ENCODE peak calls at places on chromosomes 3 and 15, in four cellular contexts. C is choroid plexus epithelial cell, O is A549, S is heart left ventricle. X is an unnamed sample.
A peak's percentile ranks its signal among the peaks of the same experiment; 100 is the strongest.

GRCh38 chr3:18481946-18482548 is 56.9 kb upstream of the SATB1 start:
- DNase-seq in O (no peak), C (no peak), S (no peak), X (no peak)

GRCh38 chr3:8937064-8938020 is 25.9 kb downstream of the RAD18 start:
- DNase-seq in O (peak; percentile 57), C (peak; percentile 92), S (no peak), X (peak; percentile 90)

GRCh38 chr3:63519426-63519825 is 133.0 kb upstream of the SNTN start:
- DNase-seq in C (peak; percentile 3), O (no peak), S (no peak), X (peak; percentile 51)

GRCh38 chr15:31235298-31236183 is 91.1 kb upstream of the KLF13 start:
- DNase-seq in O (no peak), C (peak; percentile 62), S (peak; percentile 85), X (peak; percentile 30)

GRCh38 chr15:55168350-55168974 is 28.3 kb downstream of the RSL24D1 start:
- DNase-seq in S (no peak), O (peak; percentile 76), C (peak; percentile 84), X (peak; percentile 34)

GRCh38 chr3:53773586-53774368 is 72.4 kb downstream of the CHDH start:
- DNase-seq in S (no peak), O (no peak), C (peak; percentile 89), X (peak; percentile 73)

GRCh38 chr3:49668861-49669260 is 5.3 kb upstream of the APEH start:
- DNase-seq in O (peak; percentile 28), S (no peak), C (peak; percentile 23), X (peak; percentile 41)

GRCh38 chr3:44125882-44126281 is 115.8 kb upstream of the TOPAZ1 start:
- DNase-seq in S (no peak), O (no peak), C (peak; percentile 23), X (peak; percentile 8)

GRCh38 chr3:10599444-10599843 is 94.1 kb upstream of the ATP2B2 start:
- DNase-seq in C (no peak), S (no peak), O (no peak), X (no peak)

GRCh38 chr3:88123526-88123925 is 26.2 kb upstream of the C3orf38 start:
- DNase-seq in C (no peak), S (no peak), O (no peak), X (no peak)

GRCh38 chr3:127062926-127063325 is 80.0 kb downstream of the PLXNA1 start:
- DNase-seq in C (no peak), S (peak; percentile 25), O (no peak), X (no peak)

GRCh38 chr15:65837301-65838283 is 31.7 kb upstream of the RAB11A start:
- DNase-seq in O (no peak), C (no peak), S (no peak), X (no peak)

GRCh38 chr3:70816346-70816745 is 503.9 kb upstream of the MDFIC2 start:
- DNase-seq in S (no peak), O (no peak), C (no peak), X (no peak)

GRCh38 chr3:14371573-14372474 is 30.6 kb upstream of the SLC6A6 start:
- DNase-seq in S (peak; percentile 89), C (peak; percentile 42), O (peak; percentile 79), X (peak; percentile 46)

GRCh38 chr3:149480326-149481017 is 6.0 kb downstream of the TM4SF4 start:
- DNase-seq in S (peak; percentile 81), O (peak; percentile 85), C (peak; percentile 97), X (peak; percentile 77)

GRCh38 chr3:45106874-45107273 is 39.3 kb downstream of the CDCP1 start:
- DNase-seq in O (no peak), C (no peak), S (no peak), X (no peak)

GRCh38 chr3:108223928-108224327 is 1.7 kb upstream of the IFT57 start:
- DNase-seq in S (no peak), O (no peak), C (peak; percentile 67), X (no peak)

GRCh38 chr3:162391301-162391700 is 894.7 kb downstream of the OTOL1 start:
- DNase-seq in O (peak; percentile 25), S (no peak), C (peak; percentile 66), X (peak; percentile 63)

GRCh38 chr3:4938583-4938982 is 40.7 kb upstream of the BHLHE40 start:
- DNase-seq in C (no peak), O (no peak), S (no peak), X (no peak)

GRCh38 chr15:50065264-50065663 is 53.8 kb downstream of the ATP8B4 start:
- DNase-seq in O (no peak), S (no peak), C (no peak), X (no peak)

GRCh38 chr3:76410762-76411281 is 625.5 kb upstream of the ZNF717 start:
- DNase-seq in S (no peak), O (no peak), C (no peak), X (no peak)

GRCh38 chr3:73213906-73214305 is 152.4 kb downstream of the EBLN2 start:
- DNase-seq in C (no peak), O (no peak), S (no peak), X (peak; percentile 87)

GRCh38 chr3:112514527-112515128 is 15.4 kb upstream of the BTLA start:
- DNase-seq in C (peak; percentile 70), S (no peak), O (no peak), X (no peak)

GRCh38 chr15:38670142-38671002 is 105.8 kb upstream of the RASGRP1 start:
- DNase-seq in S (no peak), C (no peak), O (no peak), X (no peak)

GRCh38 chr15:80942746-80943565 is 46.7 kb downstream of the MESD start:
- DNase-seq in C (no peak), O (no peak), S (no peak), X (peak; percentile 90)

GRCh38 chr15:48963524-48964113 is at the start of gene SHC4:
- DNase-seq in O (peak; percentile 37), S (peak; percentile 69), C (peak; percentile 90), X (peak; percentile 73)

GRCh38 chr3:196968233-196969000 is at the start of gene PIGZ:
- DNase-seq in O (no peak), C (no peak), S (no peak), X (no peak)

GRCh38 chr3:98188553-98188952 is 22.1 kb downstream of the OR5H15 start:
- DNase-seq in O (no peak), S (no peak), C (peak; percentile 15), X (no peak)

GRCh38 chr15:73845507-73845906 is 27.9 kb upstream of the TBC1D21 start:
- DNase-seq in C (no peak), O (no peak), S (no peak), X (no peak)

GRCh38 chr15:64985382-64986033 is 4.2 kb downstream of the SPG21 start:
- DNase-seq in C (peak; percentile 49), S (no peak), O (no peak), X (no peak)

GRCh38 chr3:117252651-117253050 is 543.1 kb downstream of the TUSC7 start:
- DNase-seq in O (no peak), C (no peak), S (no peak), X (no peak)

DNA sequence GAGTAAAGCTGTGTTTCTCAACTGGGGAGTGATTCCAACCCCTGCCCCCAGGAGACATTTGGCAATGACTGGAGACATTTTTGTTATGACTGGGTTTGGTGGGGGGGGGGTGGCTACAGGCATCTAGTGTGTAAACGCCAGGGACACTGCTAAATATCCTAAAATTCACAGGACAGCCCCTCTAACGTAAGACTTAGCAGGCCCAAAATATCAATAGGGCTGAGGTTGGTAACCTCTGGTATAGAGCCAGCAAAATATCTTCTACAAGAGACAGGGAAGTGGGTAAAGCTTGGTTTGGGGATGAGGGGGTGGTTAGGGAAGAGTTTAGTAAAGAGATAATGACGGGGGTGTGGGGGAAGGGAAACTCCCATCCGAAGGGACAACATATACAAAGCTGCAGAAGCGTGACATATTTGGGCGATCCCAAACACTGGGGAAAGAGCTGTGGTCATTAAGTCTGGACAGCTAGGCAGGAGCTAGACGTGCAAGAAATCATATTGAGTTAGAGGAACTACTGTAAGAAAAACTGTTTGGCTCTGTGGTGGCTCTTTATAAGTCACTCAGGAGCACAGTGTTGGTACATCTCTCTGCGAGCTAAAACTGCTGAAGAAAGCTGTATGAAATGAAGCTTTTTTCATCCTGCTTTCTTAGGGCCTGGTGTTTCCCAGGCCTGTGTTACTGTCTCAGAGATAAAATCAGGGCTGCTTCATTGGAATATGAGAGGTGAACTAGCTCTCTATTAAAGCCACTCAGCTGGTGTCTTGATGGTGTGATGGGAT is 657 bp upstream of the TRIM69 start:
- DNase-seq in C (no peak), O (no peak), S (no peak), X (no peak)
- H3K4me3 ChIP-seq in C (no peak overlapping the region), O (no peak overlapping the region), S (no peak overlapping the region), X (no peak overlapping the region)

GRCh38 chr15:85691350-85692240 is 103.1 kb downstream of the KLHL25 start:
- DNase-seq in C (no peak), S (no peak), O (no peak), X (no peak)

GRCh38 chr15:85687329-85687728 is 107.4 kb downstream of the KLHL25 start:
- DNase-seq in C (no peak), O (no peak), S (no peak), X (no peak)

GRCh38 chr15:85688703-85689102 is 106.0 kb downstream of the KLHL25 start:
- DNase-seq in O (no peak), C (no peak), S (no peak), X (no peak)

GRCh38 chr15:85690546-85691226 is 104.0 kb downstream of the KLHL25 start:
- DNase-seq in O (no peak), C (peak; percentile 44), S (no peak), X (no peak)

DNA sequence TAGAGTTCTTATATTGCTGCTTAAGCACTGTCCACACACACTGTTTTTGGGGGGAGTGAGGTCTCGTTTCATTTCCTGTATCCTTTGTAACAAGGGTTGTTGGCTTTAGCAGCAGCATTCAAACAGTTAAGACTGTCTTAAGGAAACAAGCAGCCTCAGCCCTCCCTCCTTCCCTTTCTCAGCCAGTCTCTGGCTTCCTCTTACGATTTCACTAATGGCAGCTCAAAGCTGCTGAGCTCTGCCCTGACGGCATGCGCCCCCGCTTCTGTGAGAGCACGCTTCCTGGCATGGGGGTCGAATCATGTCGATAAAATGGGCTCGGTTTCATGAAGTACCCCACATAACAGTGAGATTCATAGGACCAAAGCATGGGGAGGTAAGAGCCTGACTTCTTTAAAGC is 105.0 kb downstream of the KLHL25 start:
- DNase-seq in S (no peak), C (peak; percentile 87), O (no peak), X (peak; percentile 64)
- H3K4me3 ChIP-seq in S (peak overlapping the region; percentile 19), C (peak overlapping the region; percentile 55), O (no peak overlapping the region), X (peak overlapping the region; percentile 25)

DNA sequence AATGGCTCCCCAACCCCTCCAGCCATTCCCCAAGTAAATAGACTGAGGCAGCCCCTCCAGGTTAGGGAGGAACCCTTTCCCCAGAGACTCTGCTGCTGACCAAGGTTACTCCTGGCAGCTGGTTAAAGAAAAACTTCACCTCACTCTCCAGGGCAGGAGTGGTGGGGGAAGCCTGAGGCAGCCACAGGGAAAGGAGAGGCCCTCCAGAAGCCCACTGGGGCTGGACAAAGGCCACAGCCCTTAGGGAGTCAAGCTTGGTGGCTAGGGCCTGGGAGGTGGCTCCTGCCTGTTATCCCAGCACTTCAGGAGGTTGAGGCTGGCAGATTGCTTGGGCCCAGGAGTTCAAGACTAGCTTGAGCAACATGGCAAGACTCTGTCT is 923 bp downstream of the ACY1 start:
- DNase-seq in C (no peak), O (no peak), S (no peak), X (no peak)
- H3K4me3 ChIP-seq in C (no peak overlapping the region), O (peak overlapping the region; percentile 51), S (no peak overlapping the region), X (no peak overlapping the region)

GRCh38 chr3:124333931-124334640 is 342.2 kb upstream of the ROPN1 start:
- DNase-seq in S (no peak), O (no peak), C (no peak), X (no peak)

GRCh38 chr3:124336067-124336656 is 344.2 kb upstream of the ROPN1 start:
- DNase-seq in O (no peak), S (no peak), C (no peak), X (no peak)
- H3K4me3 ChIP-seq in O (no peak overlapping the region), S (no peak overlapping the region), C (no peak overlapping the region), X (no peak overlapping the region)